ENCODE peak calls at places on chromosomes 16 and 17, in ten cellular contexts. L, J, W, V, U, P, I, F, Q and D are unnamed samples.

GRCh38 chr17:67685351-67685750 is 32.4 kb upstream of the NOL11 start:
- DNase-seq in L (no peak), J (no peak), W (no peak), V (no peak), U (no peak), P (no peak), I (no peak), F (no peak), Q (no peak), D (no peak)

GRCh38 chr17:83129676-83130075 is 50.3 kb downstream of the METRNL start:
- DNase-seq in L (no peak), J (no peak), W (no peak), V (no peak), U (no peak), P (no peak), I (no peak), F (no peak), Q (no peak), D (no peak)

GRCh38 chr17:15501788-15502187 is 34.4 kb upstream of the CDRT4 start:
- DNase-seq in L (no peak), J (no peak), W (no peak), V (no peak), U (no peak), P (no peak), I (no peak), F (no peak), Q (no peak), D (no peak)

GRCh38 chr17:74430706-74431567 is 951 bp upstream of the GPRC5C start:
- DNase-seq in L (peak), J (peak), W (peak), V (peak), U (peak), P (peak), I (peak), F (peak), Q (no peak), D (peak)

GRCh38 chr17:79041041-79041570 is 17.1 kb downstream of the C1QTNF1 start:
- DNase-seq in L (no peak), J (no peak), W (no peak), V (no peak), U (no peak), P (no peak), I (no peak), F (no peak), Q (no peak), D (no peak)

GRCh38 chr17:6269474-6269873 is 165.4 kb downstream of the AIPL1 start:
- DNase-seq in L (no peak), J (peak), W (peak), V (no peak), U (peak), P (peak), I (peak), F (peak), Q (no peak), D (peak)

GRCh38 chr17:31752570-31752969 is 106.5 kb downstream of the COPRS start:
- DNase-seq in L (no peak), J (no peak), W (no peak), V (no peak), U (no peak), P (no peak), I (no peak), F (no peak), Q (no peak), D (no peak)

GRCh38 chr16:47970291-47970931 is 185.4 kb downstream of the ABCC12 start:
- DNase-seq in L (no peak), J (peak), W (no peak), V (no peak), U (peak), P (peak), I (peak), F (peak), Q (no peak), D (peak)

GRCh38 chr17:77324227-77324626 is 183.5 kb downstream of the SEC14L1 start:
- DNase-seq in L (no peak), J (no peak), W (no peak), V (peak), U (no peak), P (no peak), I (no peak), F (no peak), Q (no peak), D (no peak)

GRCh38 chr17:61450641-61451537 is 1.3 kb upstream of the TBX4 start:
- DNase-seq in L (no peak), J (no peak), W (no peak), V (no peak), U (no peak), P (no peak), I (no peak), F (peak), Q (no peak), D (no peak)

DNA sequence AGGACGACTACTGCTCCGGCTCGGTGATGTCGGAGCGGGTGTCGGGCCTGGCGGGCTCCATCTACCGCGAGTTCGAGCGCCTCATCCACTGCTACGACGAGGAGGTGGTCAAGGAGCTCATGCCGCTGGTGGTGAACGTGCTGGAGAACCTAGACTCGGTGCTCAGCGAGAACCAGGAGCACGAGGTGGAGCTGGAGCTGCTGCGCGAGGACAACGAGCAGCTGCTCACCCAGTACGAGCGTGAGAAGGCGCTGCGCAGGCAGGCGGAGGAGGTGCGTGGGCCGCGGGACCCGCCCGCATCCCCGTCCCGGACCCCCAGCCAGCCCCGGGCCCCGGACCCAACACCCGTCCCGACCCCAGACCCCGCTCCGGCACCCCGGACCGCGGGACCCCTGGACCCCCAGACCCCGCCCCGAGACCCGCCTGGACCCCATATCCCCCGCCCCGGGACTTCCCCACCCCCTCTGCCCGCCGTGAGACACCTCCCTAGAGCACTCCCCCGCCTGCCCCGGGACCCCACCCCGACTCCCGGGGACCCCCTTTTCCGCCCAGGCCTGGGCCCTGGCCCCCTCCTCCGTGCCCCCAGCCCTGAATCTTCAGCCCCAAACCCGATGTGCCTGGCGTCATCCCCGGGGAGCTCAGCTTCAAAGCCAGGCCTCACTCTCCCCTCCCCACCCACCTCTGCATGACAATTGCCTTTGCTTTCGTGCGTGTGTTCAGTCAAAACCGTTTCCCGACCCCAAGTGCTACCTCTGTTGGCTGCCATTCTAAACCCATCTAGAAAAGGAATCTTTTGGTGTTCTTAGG is 594 bp downstream of the MAPK8IP3 start:
- DNase-seq in L (peak), J (no peak), W (no peak), V (no peak), U (peak), P (no peak), I (peak), F (peak), Q (no peak), D (peak)
- TF ChIP-seq CTCF in L (no peak), J (no peak), W (no peak), V (no peak), U (no peak), P (peak), I (no peak), F (no peak), Q (no peak), D (no peak)

GRCh38 chr16:27779719-27780161 is 229.8 kb downstream of the KATNIP start:
- DNase-seq in L (no peak), J (no peak), W (no peak), V (no peak), U (peak), P (peak), I (no peak), F (peak), Q (no peak), D (peak)
- TF ChIP-seq CTCF in L (no peak), J (no peak), W (no peak), V (no peak), U (peak), P (peak), I (no peak), F (peak), Q (no peak), D (peak)

DNA sequence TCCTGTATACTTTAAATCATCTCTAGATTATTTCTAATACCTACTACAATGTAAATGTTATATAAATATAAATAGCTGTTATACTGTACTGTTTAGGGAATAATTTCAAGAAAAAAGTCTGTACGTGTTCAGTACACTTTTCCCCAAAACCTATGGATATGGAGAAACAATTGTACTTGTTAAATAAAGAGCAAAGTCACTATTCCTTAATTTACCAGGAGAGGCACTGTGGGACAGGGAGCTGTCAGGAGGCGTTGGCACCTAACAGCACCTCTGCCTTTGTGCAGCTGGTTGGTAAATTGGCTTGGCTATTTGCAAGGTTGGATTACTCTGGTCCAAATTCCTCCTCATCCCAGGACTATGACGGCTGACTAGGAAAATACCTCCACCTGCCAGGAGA is 28.0 kb downstream of the CRHR1 start:
- DNase-seq in L (no peak), J (no peak), W (no peak), V (no peak), U (no peak), P (peak), I (peak), F (peak), Q (no peak), D (no peak)
- TF ChIP-seq CTCF in L (no peak), J (no peak), W (no peak), V (peak), U (no peak), P (peak), I (peak), F (peak), Q (no peak), D (peak)

GRCh38 chr16:86202760-86203426 is 303.9 kb downstream of the IRF8 start:
- DNase-seq in L (no peak), J (no peak), W (no peak), V (no peak), U (no peak), P (no peak), I (no peak), F (no peak), Q (no peak), D (no peak)

GRCh38 chr16:86199871-86200700 is 301.1 kb downstream of the IRF8 start:
- DNase-seq in L (no peak), J (no peak), W (peak), V (no peak), U (no peak), P (no peak), I (no peak), F (no peak), Q (no peak), D (no peak)

GRCh38 chr16:86200722-86201121 is 301.8 kb downstream of the IRF8 start:
- DNase-seq in L (no peak), J (no peak), W (no peak), V (no peak), U (no peak), P (no peak), I (no peak), F (no peak), Q (no peak), D (no peak)

GRCh38 chr16:86202267-86202666 is 303.3 kb downstream of the IRF8 start:
- DNase-seq in L (no peak), J (no peak), W (no peak), V (no peak), U (no peak), P (no peak), I (no peak), F (no peak), Q (no peak), D (no peak)

GRCh38 chr16:86201746-86202145 is 302.8 kb downstream of the IRF8 start:
- DNase-seq in L (no peak), J (no peak), W (no peak), V (peak), U (no peak), P (no peak), I (no peak), F (no peak), Q (no peak), D (no peak)
- TF ChIP-seq CTCF in L (no peak), J (no peak), W (no peak), V (no peak), U (no peak), P (no peak), I (no peak), F (no peak), Q (no peak), D (no peak)